ENCODE peak calls at places on chromosome 20, in ten cellular contexts. L is SK-N-DZ; O is occipital lobe; S is foreskin fibroblast; B is activated naive CD4-positive, alpha-beta T cell treated with anti-CD3 and anti-CD28 coated beads for 36 hours; T is T-helper 1 cell; F is A549; Q is iris pigment epithelial cell; U is NCI-H446; Y is iPS DF 19.7. R is an unnamed sample.

GRCh38 chr20:35883341-35883777 is 70.9 kb downstream of the SCAND1 start:
- DNase-seq in L (no peak), O (no peak), S (no peak), B (no peak), T (no peak), F (no peak), Q (no peak), U (no peak), Y (no peak), R (no peak)

GRCh38 chr20:49420811-49421295 is 61.6 kb downstream of the KCNB1 start:
- DNase-seq in L (no peak), O (no peak), S (no peak), B (no peak), T (no peak), F (no peak), Q (no peak), U (no peak), Y (no peak), R (no peak)

GRCh38 chr20:57611605-57612311 is 8.5 kb downstream of the ZBP1 start:
- DNase-seq in L (no peak), O (no peak), S (no peak), B (no peak), T (no peak), F (no peak), Q (no peak), U (no peak), Y (no peak), R (no peak)

GRCh38 chr20:63009044-63009961 is 2.5 kb upstream of the BHLHE23 start:
- DNase-seq in L (peak), O (peak), S (peak), B (peak), T (peak), F (peak), Q (peak), U (peak), Y (no peak), R (peak)

GRCh38 chr20:2350606-2351005 is 30.1 kb upstream of the TGM6 start:
- DNase-seq in L (no peak), O (no peak), S (no peak), B (no peak), T (no peak), F (no peak), Q (no peak), U (no peak), Y (no peak), R (no peak)

GRCh38 chr20:14632906-14633305 is 295.5 kb upstream of the FLRT3 start:
- DNase-seq in L (no peak), O (no peak), S (no peak), B (no peak), T (no peak), F (no peak), Q (no peak), U (no peak), Y (no peak), R (no peak)

GRCh38 chr20:1438361-1438760 is 28.3 kb downstream of the NSFL1C start:
- DNase-seq in L (no peak), O (no peak), S (no peak), B (no peak), T (no peak), F (no peak), Q (no peak), U (no peak), Y (no peak), R (no peak)

GRCh38 chr20:5056801-5057599 is 55.7 kb upstream of the SLC23A2 start:
- DNase-seq in L (no peak), O (peak), S (peak), B (peak), T (peak), F (peak), Q (peak), U (no peak), Y (no peak), R (no peak)

GRCh38 chr20:62370115-62370806 is 3.1 kb upstream of the LAMA5 start:
- DNase-seq in L (no peak), O (no peak), S (peak), B (peak), T (no peak), F (no peak), Q (no peak), U (no peak), Y (no peak), R (no peak)

GRCh38 chr20:48897298-48898044 is 24.0 kb upstream of the ARFGEF2 start:
- DNase-seq in L (no peak), O (no peak), S (peak), B (no peak), T (no peak), F (peak), Q (peak), U (no peak), Y (no peak), R (no peak)

GRCh38 chr20:37344506-37345338 is 1.2 kb upstream of the SRC start:
- DNase-seq in L (no peak), O (no peak), S (no peak), B (no peak), T (no peak), F (peak), Q (no peak), U (no peak), Y (no peak), R (no peak)

GRCh38 chr20:31523361-31524283 is 9.4 kb downstream of the HM13 start:
- DNase-seq in L (no peak), O (no peak), S (no peak), B (no peak), T (no peak), F (no peak), Q (no peak), U (no peak), Y (no peak), R (no peak)

GRCh38 chr20:44478188-44478587 is 2.5 kb downstream of the TTPAL start:
- DNase-seq in L (no peak), O (no peak), S (no peak), B (no peak), T (no peak), F (no peak), Q (no peak), U (no peak), Y (no peak), R (no peak)

GRCh38 chr20:57526067-57526884 is 1.3 kb upstream of the CTCFL start:
- DNase-seq in L (no peak), O (no peak), S (no peak), B (peak), T (no peak), F (no peak), Q (no peak), U (no peak), Y (no peak), R (no peak)

GRCh38 chr20:1819311-1820136 is 75.7 kb upstream of the SIRPA start:
- DNase-seq in L (no peak), O (no peak), S (no peak), B (no peak), T (no peak), F (no peak), Q (peak), U (no peak), Y (no peak), R (no peak)